ENCODE peak calls at places on chromosomes 12 and 14, in seven cellular contexts. R, S, A, C, Z, K and V are unnamed samples.

GRCh38 chr14:40847496-40847895 is 759.2 kb upstream of the LRFN5 start:
- DNase-seq in R (no peak), S (no peak), A (no peak), C (no peak), Z (no peak), K (no peak), V (no peak)

GRCh38 chr12:79373896-79374499 is 316.8 kb downstream of the PAWR start:
- DNase-seq in R (no peak), S (no peak), A (peak), C (no peak), Z (no peak), K (no peak), V (peak)

GRCh38 chr14:90368946-90369721 is 27.7 kb upstream of the CALM1 start:
- DNase-seq in R (no peak), S (no peak), A (no peak), C (no peak), Z (no peak), K (no peak), V (no peak)

GRCh38 chr14:77761205-77761931 is 412 bp upstream of the SNW1 start:
- DNase-seq in R (peak), S (no peak), A (peak), C (no peak), Z (no peak), K (no peak), V (no peak)

GRCh38 chr12:8894986-8895385 is 19.3 kb upstream of the PHC1 start:
- DNase-seq in R (no peak), S (no peak), A (no peak), C (no peak), Z (no peak), K (no peak), V (no peak)

GRCh38 chr12:116196226-116196625 is 81.3 kb downstream of the MED13L start:
- DNase-seq in R (no peak), S (no peak), A (no peak), C (no peak), Z (no peak), K (no peak), V (no peak)

GRCh38 chr12:76872415-76872814 is 6.4 kb downstream of the CSRP2 start:
- DNase-seq in R (no peak), S (no peak), A (no peak), C (no peak), Z (no peak), K (no peak), V (no peak)

GRCh38 chr14:67186789-67187188 is 2.5 kb upstream of the GARIN2 start:
- DNase-seq in R (no peak), S (no peak), A (no peak), C (no peak), Z (no peak), K (no peak), V (no peak)

GRCh38 chr14:93712838-93713724 is 75.2 kb downstream of the PRIMA1 start:
- DNase-seq in R (no peak), S (no peak), A (no peak), C (no peak), Z (no peak), K (peak), V (no peak)

GRCh38 chr14:55731881-55732498 is 152.0 kb downstream of the KTN1 start:
- DNase-seq in R (no peak), S (no peak), A (no peak), C (peak), Z (peak), K (no peak), V (no peak)

GRCh38 chr14:93056166-93056839 is 59.4 kb downstream of the ITPK1 start:
- DNase-seq in R (no peak), S (no peak), A (no peak), C (no peak), Z (no peak), K (no peak), V (no peak)

GRCh38 chr12:69027411-69027811 is 94.4 kb upstream of the CPM start:
- DNase-seq in R (no peak), S (no peak), A (no peak), C (no peak), Z (no peak), K (no peak), V (peak)

GRCh38 chr12:45634273-45634917 is 95.1 kb upstream of the ARID2 start:
- DNase-seq in R (no peak), S (no peak), A (no peak), C (no peak), Z (no peak), K (no peak), V (no peak)

GRCh38 chr14:58477653-58478052 is 50.1 kb downstream of the KIAA0586 start:
- DNase-seq in R (no peak), S (no peak), A (no peak), C (no peak), Z (no peak), K (no peak), V (no peak)

GRCh38 chr12:26241095-26241494 is 45.7 kb downstream of the SSPN start:
- DNase-seq in R (no peak), S (no peak), A (no peak), C (no peak), Z (no peak), K (no peak), V (no peak)

GRCh38 chr14:83379371-83379770 is 1845.7 kb upstream of the SEL1L start:
- DNase-seq in R (no peak), S (no peak), A (no peak), C (no peak), Z (no peak), K (no peak), V (no peak)

GRCh38 chr12:4177257-4177656 is 96.3 kb upstream of the CCND2 start:
- DNase-seq in R (no peak), S (no peak), A (no peak), C (no peak), Z (no peak), K (no peak), V (no peak)

GRCh38 chr12:25591132-25591531 is 38.0 kb upstream of the LMNTD1 start:
- DNase-seq in R (no peak), S (no peak), A (no peak), C (no peak), Z (no peak), K (no peak), V (no peak)

GRCh38 chr12:119334459-119335170 is at the start of gene CCDC60:
- DNase-seq in R (no peak), S (peak), A (no peak), C (no peak), Z (peak), K (no peak), V (no peak)

GRCh38 chr12:48947727-48948126 is 9.6 kb downstream of the ARF3 start:
- DNase-seq in R (no peak), S (no peak), A (no peak), C (no peak), Z (no peak), K (no peak), V (no peak)

GRCh38 chr14:96797943-96798349 is 764 bp downstream of the VRK1 start:
- DNase-seq in R (no peak), S (no peak), A (peak), C (no peak), Z (no peak), K (no peak), V (no peak)

GRCh38 chr12:40117818-40118217 is 11.9 kb upstream of the SLC2A13 start:
- DNase-seq in R (no peak), S (no peak), A (no peak), C (no peak), Z (no peak), K (no peak), V (no peak)

GRCh38 chr14:53260928-53261327 is 107.8 kb upstream of the DDHD1 start:
- DNase-seq in R (no peak), S (no peak), A (no peak), C (no peak), Z (no peak), K (no peak), V (no peak)

GRCh38 chr14:104794641-104795467 is 694 bp downstream of the AKT1 start:
- DNase-seq in R (no peak), S (no peak), A (no peak), C (no peak), Z (peak), K (no peak), V (peak)

GRCh38 chr12:56266634-56267442 is at the start of gene COQ10A:
- DNase-seq in R (peak), S (peak), A (peak), C (peak), Z (peak), K (peak), V (peak)

GRCh38 chr12:95218852-95219171 is 1.2 kb downstream of the VEZT start:
- DNase-seq in R (no peak), S (no peak), A (no peak), C (no peak), Z (no peak), K (no peak), V (no peak)

GRCh38 chr12:99983721-99984258 is 946 bp downstream of the ANKS1B start:
- DNase-seq in R (no peak), S (no peak), A (no peak), C (no peak), Z (no peak), K (no peak), V (peak)

GRCh38 chr12:49345840-49346658 is 639 bp upstream of the DNAJC22 start:
- DNase-seq in R (no peak), S (no peak), A (no peak), C (no peak), Z (peak), K (no peak), V (no peak)

DNA sequence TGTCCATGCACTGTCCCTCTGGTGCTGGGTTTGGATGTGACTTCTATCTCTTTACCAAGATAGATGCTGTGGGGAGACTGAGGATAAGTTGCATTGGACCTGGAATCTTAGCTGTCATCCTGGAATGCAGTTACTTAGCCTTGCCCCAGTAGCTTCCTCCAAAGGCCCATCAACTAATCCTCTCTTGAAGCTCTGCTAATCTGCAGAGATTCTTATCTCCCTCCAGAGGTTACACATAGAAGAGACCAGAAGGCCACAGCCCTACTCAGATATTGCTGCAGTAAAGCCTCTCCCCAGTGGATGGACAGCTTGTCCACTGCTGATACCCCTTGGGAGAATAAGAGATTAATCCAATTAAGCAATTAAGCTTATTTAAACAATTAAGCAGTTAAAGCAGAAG is 867.2 kb downstream of the BCL11B start:
- DNase-seq in R (no peak), S (no peak), A (no peak), C (no peak), Z (no peak), K (peak), V (no peak)
- TF ChIP-seq POLR2A in R (no peak), S (no peak), A (no peak), C (no peak), Z (no peak), K (no peak), V (no peak)

DNA sequence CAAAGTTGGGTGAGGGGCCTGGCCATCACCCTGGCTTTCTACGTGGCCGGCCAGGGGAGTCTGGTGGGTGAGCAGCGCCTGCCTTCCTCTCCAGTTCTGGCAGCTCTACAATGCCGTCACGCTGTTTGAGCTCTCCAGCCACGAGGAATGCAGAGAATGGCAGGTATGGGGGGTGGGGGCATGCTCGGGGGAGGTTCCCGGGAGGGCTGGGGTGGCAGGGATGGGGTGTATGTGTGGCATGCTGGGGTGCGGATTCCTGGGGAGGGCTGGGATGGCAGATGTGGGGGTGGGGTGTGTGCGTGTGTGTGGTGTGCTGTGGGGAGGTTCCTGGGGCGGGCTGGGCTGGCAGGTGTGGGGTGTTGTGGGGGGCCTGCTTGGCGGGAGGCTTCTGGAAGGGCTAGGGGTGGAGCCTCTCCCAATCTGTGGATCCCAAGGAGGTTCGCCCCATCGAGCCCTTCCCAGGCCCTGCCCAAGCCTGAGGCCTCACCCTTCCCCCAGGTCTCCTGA is 18.5 kb downstream of the RHOF start:
- DNase-seq in R (no peak), S (no peak), A (no peak), C (no peak), Z (no peak), K (no peak), V (no peak)
- TF ChIP-seq POLR2A in R (no peak), S (no peak), A (no peak), C (no peak), Z (no peak), K (no peak), V (no peak)

DNA sequence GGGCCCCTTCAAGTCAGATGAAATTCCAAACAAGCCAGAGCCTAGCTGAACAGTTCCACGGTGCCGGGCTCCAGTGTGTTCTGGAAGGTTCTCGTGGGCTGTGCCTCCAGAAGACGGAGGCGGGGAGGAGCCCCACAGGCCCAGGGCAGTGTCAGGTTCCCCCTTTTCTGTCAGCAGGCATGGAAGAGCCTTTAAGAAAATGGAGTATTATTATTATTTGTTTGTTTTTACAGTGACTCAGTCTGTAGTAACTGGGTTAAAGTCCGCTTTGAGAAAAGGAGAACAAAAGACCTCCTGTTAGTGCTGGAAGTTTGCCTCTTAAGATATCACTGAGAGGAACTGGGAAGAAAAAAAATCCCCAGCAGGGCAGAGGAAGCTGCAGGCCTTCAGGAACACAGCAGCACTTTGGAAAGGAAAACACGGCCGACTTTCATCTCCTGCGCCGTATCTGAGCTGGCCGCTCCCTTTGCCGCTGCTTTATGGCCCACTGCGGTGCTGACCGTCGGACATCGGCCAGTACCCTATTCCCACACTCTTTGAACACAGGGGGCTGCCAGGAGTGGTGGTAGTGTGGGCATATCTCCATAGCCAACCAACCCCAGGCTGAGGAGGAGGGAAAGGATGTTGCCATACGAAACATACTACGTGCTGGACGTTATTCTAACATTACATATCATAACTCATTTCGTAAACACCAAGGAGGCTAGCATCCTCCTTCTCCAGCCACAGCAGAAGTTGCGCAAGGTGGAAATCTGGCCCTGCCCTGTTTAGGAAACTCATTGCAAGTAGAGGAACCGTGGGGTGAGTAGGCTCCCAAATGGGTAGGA is 194.0 kb downstream of the ZFP36L1 start:
- DNase-seq in R (peak), S (peak), A (peak), C (peak), Z (peak), K (no peak), V (peak)
- TF ChIP-seq POLR2A in R (no peak), S (no peak), A (no peak), C (no peak), Z (no peak), K (no peak), V (no peak)

GRCh38 chr12:93040367-93040766 is 111.3 kb upstream of the EEA1 start:
- DNase-seq in R (no peak), S (no peak), A (no peak), C (no peak), Z (no peak), K (no peak), V (no peak)
- TF ChIP-seq POLR2A in R (no peak), S (no peak), A (no peak), C (no peak), Z (no peak), K (no peak), V (no peak)

DNA sequence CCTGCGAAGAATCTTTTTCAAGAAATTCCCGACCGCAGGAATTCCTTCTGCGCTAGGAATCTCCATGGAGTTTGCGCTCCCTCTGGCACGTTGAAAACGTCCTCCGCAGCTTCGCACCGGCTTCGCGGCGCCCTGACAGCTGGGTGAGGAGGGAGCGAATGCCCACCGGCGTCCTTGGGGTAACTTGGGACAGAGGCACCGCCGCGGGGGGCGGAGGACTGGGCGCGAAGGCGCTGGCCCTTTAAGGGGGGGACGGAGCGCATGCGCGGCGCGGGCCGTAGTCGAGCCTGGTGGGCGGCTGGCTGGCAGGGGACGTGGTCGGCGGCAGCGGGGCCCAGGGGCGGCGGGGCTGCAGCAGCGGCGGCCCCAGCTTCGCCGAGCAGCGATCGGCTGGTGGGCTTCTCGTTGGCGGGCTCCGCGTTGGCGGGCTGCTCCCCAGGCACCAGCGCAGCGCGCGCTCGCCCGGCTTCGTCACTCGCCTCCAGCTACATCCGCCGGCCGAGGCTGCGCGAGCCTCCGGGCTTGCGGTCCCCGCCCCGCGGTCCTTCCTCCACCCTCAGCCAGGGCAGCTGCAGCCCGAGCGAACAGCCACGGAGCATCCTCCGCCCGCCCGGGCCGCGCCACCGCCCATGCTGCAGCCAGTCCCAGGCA is at the start of gene VASH1:
- DNase-seq in R (no peak), S (peak), A (peak), C (no peak), Z (peak), K (peak), V (peak)
- TF ChIP-seq POLR2A in R (no peak), S (no peak), A (no peak), C (peak), Z (no peak), K (no peak), V (peak)

GRCh38 chr12:52945389-52946232 is 3.3 kb upstream of the KRT18 start:
- DNase-seq in R (no peak), S (no peak), A (no peak), C (no peak), Z (peak), K (no peak), V (no peak)
- TF ChIP-seq POLR2A in R (no peak), S (no peak), A (no peak), C (no peak), Z (no peak), K (no peak), V (no peak)